ENCODE peak calls at places on chromosomes 12 and 14, in eight cellular contexts. P is bronchial epithelial cell; J is IMR-90; O is H9; C is NCI-H226; W is NB4; F is CD4-positive, alpha-beta T cell; I is neural crest cell. M is an unnamed sample.

GRCh38 chr12:27505124-27505523 is 18.9 kb upstream of the PPFIBP1 start:
- DNase-seq in O (no peak), C (peak), J (peak), P (no peak), I (no peak), F (no peak), W (no peak), M (peak)

GRCh38 chr12:76241371-76241770 is 106.8 kb downstream of the BBS10 start:
- DNase-seq in C (no peak), P (no peak), W (no peak), I (no peak), O (no peak), F (no peak), J (peak), M (no peak)

GRCh38 chr12:53378705-53379388 is 1.1 kb upstream of the SP1 start:
- DNase-seq in W (peak), F (no peak), I (no peak), J (no peak), C (no peak), O (no peak), P (no peak), M (no peak)

GRCh38 chr12:57471-57980 is 9.0 kb upstream of the IQSEC3 start:
- DNase-seq in F (no peak), I (no peak), C (no peak), O (no peak), P (no peak), W (no peak), J (no peak), M (no peak)

GRCh38 chr14:36508418-36509051 is 11.5 kb downstream of the NKX2-1 start:
- DNase-seq in J (no peak), O (peak), F (no peak), C (no peak), I (peak), W (no peak), P (no peak), M (no peak)

GRCh38 chr14:85934886-85935254 is 404.9 kb downstream of the FLRT2 start:
- DNase-seq in O (no peak), J (no peak), I (no peak), W (peak), F (no peak), C (no peak), P (peak), M (no peak)

GRCh38 chr14:106037380-106037779 is 511.0 kb downstream of the TMEM121 start:
- DNase-seq in C (no peak), O (no peak), F (no peak), J (no peak), I (no peak), W (no peak), P (no peak), M (no peak)

GRCh38 chr14:78904094-78904493 is 733.9 kb downstream of the NRXN3 start:
- DNase-seq in O (no peak), F (no peak), C (no peak), W (peak), P (no peak), I (no peak), J (no peak), M (no peak)

GRCh38 chr12:74537126-74537706 is 419 bp upstream of the ATXN7L3B start:
- DNase-seq in C (no peak), I (no peak), F (no peak), J (peak), O (no peak), W (peak), P (peak), M (peak)